ENCODE peak calls at places on chromosomes 1 and 21, in eight cellular contexts. One of them, this sample, is unnamed.
A peak's percentile ranks its signal among the peaks of the same experiment; 100 is the strongest.

GRCh38 chr1:208270679-208271111 is 26.5 kb upstream of the PLXNA2 start:
- DNase-seq in cardiac muscle cell: no peak
- DNase-seq in psoas muscle: no peak
- DNase-seq in fibroblast of lung: no peak
- DNase-seq in endodermal cell: peak; percentile 83
- DNase-seq in OCI-LY7: no peak
- DNase-seq in A549: no peak
- DNase-seq in ovary: no peak
- DNase-seq in this sample: no peak

GRCh38 chr1:154820646-154821045 is 49.4 kb downstream of the KCNN3 start:
- DNase-seq in OCI-LY7: no peak
- DNase-seq in A549: no peak
- DNase-seq in ovary: no peak
- DNase-seq in fibroblast of lung: no peak
- DNase-seq in psoas muscle: no peak
- DNase-seq in cardiac muscle cell: no peak
- DNase-seq in endodermal cell: no peak
- DNase-seq in this sample: no peak

GRCh38 chr1:229024528-229025119 is 246.3 kb upstream of the RAB4A start:
- DNase-seq in OCI-LY7: no peak
- DNase-seq in A549: peak; percentile 81
- DNase-seq in psoas muscle: peak; percentile 73
- DNase-seq in ovary: no peak
- DNase-seq in fibroblast of lung: peak; percentile 85
- DNase-seq in endodermal cell: peak; percentile 75
- DNase-seq in cardiac muscle cell: no peak
- DNase-seq in this sample: peak; percentile 73

GRCh38 chr1:2919826-2920225 is 101.4 kb upstream of the ACTRT2 start:
- DNase-seq in A549: no peak
- DNase-seq in OCI-LY7: no peak
- DNase-seq in endodermal cell: no peak
- DNase-seq in psoas muscle: no peak
- DNase-seq in cardiac muscle cell: no peak
- DNase-seq in fibroblast of lung: no peak
- DNase-seq in ovary: no peak
- DNase-seq in this sample: no peak

GRCh38 chr1:47487826-47488450 is 50.1 kb downstream of the FOXD2 start:
- DNase-seq in psoas muscle: no peak
- DNase-seq in A549: peak; percentile 41
- DNase-seq in endodermal cell: peak; percentile 34
- DNase-seq in OCI-LY7: no peak
- DNase-seq in ovary: no peak
- DNase-seq in fibroblast of lung: no peak
- DNase-seq in cardiac muscle cell: no peak
- DNase-seq in this sample: no peak

GRCh38 chr21:17796503-17796902 is 22.7 kb downstream of the C21orf91 start:
- DNase-seq in endodermal cell: no peak
- DNase-seq in OCI-LY7: no peak
- DNase-seq in fibroblast of lung: no peak
- DNase-seq in psoas muscle: no peak
- DNase-seq in ovary: no peak
- DNase-seq in A549: no peak
- DNase-seq in cardiac muscle cell: no peak
- DNase-seq in this sample: no peak

GRCh38 chr1:89670168-89670567 is 37.2 kb downstream of the LRRC8C start:
- DNase-seq in endodermal cell: no peak
- DNase-seq in OCI-LY7: peak; percentile 85
- DNase-seq in ovary: no peak
- DNase-seq in fibroblast of lung: peak; percentile 29
- DNase-seq in psoas muscle: no peak
- DNase-seq in A549: no peak
- DNase-seq in cardiac muscle cell: no peak
- DNase-seq in this sample: peak; percentile 3

GRCh38 chr1:216766633-216767325 is 43.5 kb upstream of the ESRRG start:
- DNase-seq in fibroblast of lung: no peak
- DNase-seq in psoas muscle: no peak
- DNase-seq in OCI-LY7: no peak
- DNase-seq in A549: peak; percentile 4
- DNase-seq in cardiac muscle cell: no peak
- DNase-seq in endodermal cell: no peak
- DNase-seq in ovary: no peak
- DNase-seq in this sample: no peak

GRCh38 chr1:210857724-210858123 is 276.2 kb downstream of the KCNH1 start:
- DNase-seq in fibroblast of lung: no peak
- DNase-seq in psoas muscle: no peak
- DNase-seq in OCI-LY7: no peak
- DNase-seq in cardiac muscle cell: no peak
- DNase-seq in ovary: no peak
- DNase-seq in endodermal cell: no peak
- DNase-seq in A549: no peak
- DNase-seq in this sample: no peak

GRCh38 chr1:12761781-12762180 is 11.8 kb upstream of the PRAMEF12 start:
- DNase-seq in OCI-LY7: no peak
- DNase-seq in ovary: no peak
- DNase-seq in A549: no peak
- DNase-seq in cardiac muscle cell: no peak
- DNase-seq in psoas muscle: no peak
- DNase-seq in fibroblast of lung: no peak
- DNase-seq in endodermal cell: peak; percentile 4
- DNase-seq in this sample: no peak

GRCh38 chr1:83060216-83060615 is 938.7 kb downstream of the TTLL7 start:
- DNase-seq in endodermal cell: no peak
- DNase-seq in fibroblast of lung: no peak
- DNase-seq in psoas muscle: no peak
- DNase-seq in OCI-LY7: no peak
- DNase-seq in ovary: no peak
- DNase-seq in A549: no peak
- DNase-seq in cardiac muscle cell: peak; percentile 31
- DNase-seq in this sample: no peak

GRCh38 chr1:50774759-50775351 is 185.2 kb downstream of the FAF1 start:
- DNase-seq in cardiac muscle cell: peak; percentile 71
- DNase-seq in fibroblast of lung: peak; percentile 77
- DNase-seq in psoas muscle: no peak
- DNase-seq in A549: peak; percentile 57
- DNase-seq in OCI-LY7: peak; percentile 61
- DNase-seq in ovary: no peak
- DNase-seq in endodermal cell: no peak
- DNase-seq in this sample: peak; percentile 75

GRCh38 chr1:23216771-23217420 is 406 bp downstream of the HTR1D start:
- DNase-seq in endodermal cell: peak; percentile 86
- DNase-seq in fibroblast of lung: no peak
- DNase-seq in psoas muscle: peak; percentile 19
- DNase-seq in A549: no peak
- DNase-seq in cardiac muscle cell: peak; percentile 61
- DNase-seq in ovary: peak; percentile 27
- DNase-seq in OCI-LY7: peak; percentile 16
- DNase-seq in this sample: peak; percentile 40

GRCh38 chr1:25033828-25034451 is 103.9 kb upstream of the RUNX3 start:
- DNase-seq in ovary: no peak
- DNase-seq in endodermal cell: no peak
- DNase-seq in cardiac muscle cell: no peak
- DNase-seq in fibroblast of lung: no peak
- DNase-seq in OCI-LY7: no peak
- DNase-seq in psoas muscle: peak; percentile 33
- DNase-seq in A549: no peak
- DNase-seq in this sample: peak; percentile 15

GRCh38 chr1:38047603-38048146 is 1.1 kb upstream of the POU3F1 start:
- DNase-seq in OCI-LY7: no peak
- DNase-seq in fibroblast of lung: peak; percentile 44
- DNase-seq in psoas muscle: no peak
- DNase-seq in endodermal cell: peak; percentile 89
- DNase-seq in ovary: no peak
- DNase-seq in cardiac muscle cell: peak; percentile 68
- DNase-seq in A549: no peak
- DNase-seq in this sample: no peak
- H3K27ac ChIP-seq in OCI-LY7: no peak overlapping the region
- H3K27ac ChIP-seq in fibroblast of lung: no peak overlapping the region
- H3K27ac ChIP-seq in psoas muscle: peak overlapping the region; percentile 64
- H3K27ac ChIP-seq in endodermal cell: no peak overlapping the region
- H3K27ac ChIP-seq in ovary: peak overlapping the region; percentile 60
- H3K27ac ChIP-seq in cardiac muscle cell: no peak overlapping the region
- H3K27ac ChIP-seq in A549: peak overlapping the region; percentile 61
- H3K27ac ChIP-seq in this sample: no peak overlapping the region

GRCh38 chr1:6261615-6261995 is 707 bp upstream of the GPR153 start:
- DNase-seq in A549: no peak
- DNase-seq in endodermal cell: peak; percentile 82
- DNase-seq in OCI-LY7: no peak
- DNase-seq in psoas muscle: no peak
- DNase-seq in ovary: no peak
- DNase-seq in fibroblast of lung: no peak
- DNase-seq in cardiac muscle cell: peak; percentile 76
- DNase-seq in this sample: peak; percentile 19
- H3K4me3 ChIP-seq in A549: peak overlapping the region; percentile 57
- H3K4me3 ChIP-seq in endodermal cell: peak overlapping the region; percentile 60
- H3K4me3 ChIP-seq in OCI-LY7: no peak overlapping the region
- H3K4me3 ChIP-seq in psoas muscle: peak overlapping the region; percentile 57
- H3K4me3 ChIP-seq in ovary: no peak overlapping the region
- H3K4me3 ChIP-seq in fibroblast of lung: peak overlapping the region; percentile 37
- H3K4me3 ChIP-seq in cardiac muscle cell: peak overlapping the region; percentile 55
- H3K4me3 ChIP-seq in this sample: no peak overlapping the region

DNA sequence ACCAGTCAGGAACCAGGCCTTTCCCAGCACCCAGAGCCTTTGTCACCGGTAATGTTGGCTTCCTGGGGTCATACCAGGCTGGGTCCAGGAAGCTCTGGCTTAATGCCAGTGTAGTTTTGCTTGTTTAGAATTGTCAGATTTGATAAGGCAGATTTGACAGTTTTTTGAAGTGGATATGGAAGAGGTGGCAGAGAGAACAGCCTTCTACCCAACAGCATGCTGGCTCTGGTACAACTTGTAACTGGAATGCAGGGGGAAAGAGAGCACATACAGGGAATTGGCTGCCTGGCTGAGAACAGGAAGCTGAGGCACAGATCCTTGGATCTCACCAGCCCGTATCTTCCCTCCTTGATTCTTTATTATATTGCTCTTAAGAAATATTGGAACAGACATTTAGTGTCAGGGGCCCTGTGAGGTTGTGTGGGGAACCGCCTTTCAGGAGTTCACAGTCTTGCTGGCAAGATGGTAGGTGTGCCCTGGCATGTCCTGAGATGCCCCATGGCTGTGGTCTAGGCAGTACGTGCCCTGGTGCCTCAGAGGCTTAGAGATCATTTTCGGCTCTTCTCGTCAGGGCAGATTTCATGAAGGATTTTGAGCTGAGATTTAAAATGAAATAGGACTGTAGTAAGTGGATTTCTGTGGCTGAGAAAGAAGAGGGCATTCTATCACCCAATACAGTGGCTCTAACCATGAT is 227.0 kb downstream of the PBX1 start:
- DNase-seq in endodermal cell: no peak
- DNase-seq in psoas muscle: no peak
- DNase-seq in fibroblast of lung: no peak
- DNase-seq in cardiac muscle cell: no peak
- DNase-seq in ovary: no peak
- DNase-seq in A549: no peak
- DNase-seq in OCI-LY7: no peak
- DNase-seq in this sample: no peak
- H3K27ac ChIP-seq in endodermal cell: no peak overlapping the region
- H3K27ac ChIP-seq in psoas muscle: peak overlapping the region; percentile 83
- H3K27ac ChIP-seq in fibroblast of lung: no peak overlapping the region
- H3K27ac ChIP-seq in cardiac muscle cell: peak overlapping the region; percentile 65
- H3K27ac ChIP-seq in ovary: peak overlapping the region; percentile 60
- H3K27ac ChIP-seq in A549: peak overlapping the region; percentile 94
- H3K27ac ChIP-seq in OCI-LY7: no peak overlapping the region
- H3K27ac ChIP-seq in this sample: peak overlapping the region; percentile 47

GRCh38 chr1:43531906-43532584 is 1.4 kb downstream of the PTPRF start:
- DNase-seq in OCI-LY7: no peak
- DNase-seq in ovary: peak; percentile 16
- DNase-seq in cardiac muscle cell: no peak
- DNase-seq in psoas muscle: no peak
- DNase-seq in fibroblast of lung: no peak
- DNase-seq in A549: no peak
- DNase-seq in endodermal cell: peak; percentile 82
- DNase-seq in this sample: no peak

GRCh38 chr1:43530483-43531452 is at the start of gene PTPRF:
- DNase-seq in fibroblast of lung: peak; percentile 39
- DNase-seq in ovary: peak; percentile 85
- DNase-seq in cardiac muscle cell: peak; percentile 85
- DNase-seq in endodermal cell: peak; percentile 90
- DNase-seq in A549: peak; percentile 50
- DNase-seq in OCI-LY7: peak; percentile 23
- DNase-seq in psoas muscle: peak; percentile 62
- DNase-seq in this sample: peak; percentile 74

GRCh38 chr1:43531453-43531905 is 796 bp downstream of the PTPRF start:
- DNase-seq in OCI-LY7: no peak
- DNase-seq in ovary: no peak
- DNase-seq in psoas muscle: peak; percentile 35
- DNase-seq in cardiac muscle cell: peak; percentile 50
- DNase-seq in A549: peak; percentile 28
- DNase-seq in endodermal cell: peak; percentile 83
- DNase-seq in fibroblast of lung: no peak
- DNase-seq in this sample: peak; percentile 61

GRCh38 chr1:43527111-43527878 is 3.4 kb upstream of the PTPRF start:
- DNase-seq in fibroblast of lung: no peak
- DNase-seq in psoas muscle: no peak
- DNase-seq in OCI-LY7: no peak
- DNase-seq in cardiac muscle cell: no peak
- DNase-seq in endodermal cell: no peak
- DNase-seq in A549: no peak
- DNase-seq in ovary: no peak
- DNase-seq in this sample: no peak

GRCh38 chr1:43529206-43529731 is 1.4 kb upstream of the PTPRF start:
- DNase-seq in psoas muscle: peak; percentile 84
- DNase-seq in endodermal cell: peak; percentile 93
- DNase-seq in fibroblast of lung: peak; percentile 88
- DNase-seq in cardiac muscle cell: peak; percentile 90
- DNase-seq in OCI-LY7: peak; percentile 79
- DNase-seq in A549: peak; percentile 87
- DNase-seq in ovary: peak; percentile 90
- DNase-seq in this sample: peak; percentile 88
- H3K4me3 ChIP-seq in psoas muscle: no peak overlapping the region
- H3K4me3 ChIP-seq in endodermal cell: no peak overlapping the region
- H3K4me3 ChIP-seq in fibroblast of lung: no peak overlapping the region
- H3K4me3 ChIP-seq in cardiac muscle cell: no peak overlapping the region
- H3K4me3 ChIP-seq in OCI-LY7: no peak overlapping the region
- H3K4me3 ChIP-seq in A549: no peak overlapping the region
- H3K4me3 ChIP-seq in ovary: no peak overlapping the region
- H3K4me3 ChIP-seq in this sample: no peak overlapping the region